ENCODE peak calls at places on chromosomes 13 and 19, in six cellular contexts. One of them, this sample, is unnamed.

GRCh38 chr19:30674656-30675055 is 302.5 kb downstream of the ZNF536 start:
- DNase-seq in DMS 273 treated with DMSO at 0.1 percent for 48 hours: no peak
- DNase-seq in nucleus accumbens: no peak
- DNase-seq in adrenal gland: no peak
- DNase-seq in MCF 10A: no peak
- DNase-seq in cardiac fibroblast: no peak
- DNase-seq in this sample: no peak

GRCh38 chr19:372306-372890 is 27.8 kb upstream of the MIER2 start:
- DNase-seq in DMS 273 treated with DMSO at 0.1 percent for 48 hours: peak
- DNase-seq in nucleus accumbens: no peak
- DNase-seq in adrenal gland: peak
- DNase-seq in MCF 10A: no peak
- DNase-seq in cardiac fibroblast: peak
- DNase-seq in this sample: no peak

GRCh38 chr13:99316657-99317244 is 9.6 kb upstream of the GPR183 start:
- DNase-seq in DMS 273 treated with DMSO at 0.1 percent for 48 hours: no peak
- DNase-seq in nucleus accumbens: no peak
- DNase-seq in adrenal gland: no peak
- DNase-seq in MCF 10A: peak
- DNase-seq in cardiac fibroblast: no peak
- DNase-seq in this sample: no peak

GRCh38 chr19:18785179-18786124 is 5.7 kb downstream of the COMP start:
- DNase-seq in DMS 273 treated with DMSO at 0.1 percent for 48 hours: no peak
- DNase-seq in nucleus accumbens: peak
- DNase-seq in adrenal gland: peak
- DNase-seq in MCF 10A: peak
- DNase-seq in cardiac fibroblast: peak
- DNase-seq in this sample: no peak

GRCh38 chr13:40130871-40131636 is 475.6 kb downstream of the COG6 start:
- DNase-seq in DMS 273 treated with DMSO at 0.1 percent for 48 hours: no peak
- DNase-seq in nucleus accumbens: no peak
- DNase-seq in adrenal gland: peak
- DNase-seq in MCF 10A: peak
- DNase-seq in cardiac fibroblast: peak
- DNase-seq in this sample: no peak

GRCh38 chr19:46618670-46619231 is 6.1 kb downstream of the PTGIR start:
- DNase-seq in DMS 273 treated with DMSO at 0.1 percent for 48 hours: peak
- DNase-seq in nucleus accumbens: no peak
- DNase-seq in adrenal gland: no peak
- DNase-seq in MCF 10A: no peak
- DNase-seq in cardiac fibroblast: peak
- DNase-seq in this sample: no peak

GRCh38 chr19:50858896-50859295 is 4.2 kb downstream of the KLK3 start:
- DNase-seq in DMS 273 treated with DMSO at 0.1 percent for 48 hours: no peak
- DNase-seq in nucleus accumbens: no peak
- DNase-seq in adrenal gland: no peak
- DNase-seq in MCF 10A: no peak
- DNase-seq in cardiac fibroblast: no peak
- DNase-seq in this sample: no peak

GRCh38 chr13:112842931-112843391 is 126.1 kb upstream of the MCF2L start:
- DNase-seq in DMS 273 treated with DMSO at 0.1 percent for 48 hours: no peak
- DNase-seq in nucleus accumbens: no peak
- DNase-seq in adrenal gland: no peak
- DNase-seq in MCF 10A: no peak
- DNase-seq in cardiac fibroblast: no peak
- DNase-seq in this sample: no peak

GRCh38 chr19:3403489-3404323 is 37.3 kb downstream of the NFIC start:
- DNase-seq in DMS 273 treated with DMSO at 0.1 percent for 48 hours: no peak
- DNase-seq in nucleus accumbens: peak
- DNase-seq in adrenal gland: peak
- DNase-seq in MCF 10A: peak
- DNase-seq in cardiac fibroblast: peak
- DNase-seq in this sample: peak

GRCh38 chr19:13731147-13731964 is 33.0 kb upstream of the MRI1 start:
- DNase-seq in DMS 273 treated with DMSO at 0.1 percent for 48 hours: peak
- DNase-seq in nucleus accumbens: peak
- DNase-seq in adrenal gland: peak
- DNase-seq in MCF 10A: peak
- DNase-seq in cardiac fibroblast: peak
- DNase-seq in this sample: peak

GRCh38 chr13:20903164-20903475 is 574 bp upstream of the XPO4 start:
- DNase-seq in DMS 273 treated with DMSO at 0.1 percent for 48 hours: no peak
- DNase-seq in nucleus accumbens: no peak
- DNase-seq in adrenal gland: no peak
- DNase-seq in MCF 10A: no peak
- DNase-seq in cardiac fibroblast: no peak
- DNase-seq in this sample: no peak

GRCh38 chr19:39406656-39407393 is at the start of gene ZFP36:
- DNase-seq in DMS 273 treated with DMSO at 0.1 percent for 48 hours: peak
- DNase-seq in nucleus accumbens: peak
- DNase-seq in adrenal gland: peak
- DNase-seq in MCF 10A: peak
- DNase-seq in cardiac fibroblast: peak
- DNase-seq in this sample: peak

GRCh38 chr13:51620165-51620983 is 36.1 kb downstream of the WDFY2 start:
- DNase-seq in DMS 273 treated with DMSO at 0.1 percent for 48 hours: no peak
- DNase-seq in nucleus accumbens: no peak
- DNase-seq in adrenal gland: no peak
- DNase-seq in MCF 10A: no peak
- DNase-seq in cardiac fibroblast: peak
- DNase-seq in this sample: no peak

GRCh38 chr19:48480476-48481190 is 11.5 kb downstream of the CYTH2 start:
- DNase-seq in DMS 273 treated with DMSO at 0.1 percent for 48 hours: no peak
- DNase-seq in nucleus accumbens: peak
- DNase-seq in adrenal gland: no peak
- DNase-seq in MCF 10A: no peak
- DNase-seq in cardiac fibroblast: peak
- DNase-seq in this sample: no peak

GRCh38 chr13:20882206-20882605 is 20.3 kb downstream of the XPO4 start:
- DNase-seq in DMS 273 treated with DMSO at 0.1 percent for 48 hours: peak
- DNase-seq in nucleus accumbens: no peak
- DNase-seq in adrenal gland: no peak
- DNase-seq in MCF 10A: no peak
- DNase-seq in cardiac fibroblast: peak
- DNase-seq in this sample: no peak

GRCh38 chr19:16076154-16076957 is at the start of gene TPM4:
- DNase-seq in DMS 273 treated with DMSO at 0.1 percent for 48 hours: peak
- DNase-seq in nucleus accumbens: peak
- DNase-seq in adrenal gland: peak
- DNase-seq in MCF 10A: peak
- DNase-seq in cardiac fibroblast: peak
- DNase-seq in this sample: peak

GRCh38 chr19:4914736-4915501 is 5.6 kb downstream of the UHRF1 start:
- DNase-seq in DMS 273 treated with DMSO at 0.1 percent for 48 hours: no peak
- DNase-seq in nucleus accumbens: no peak
- DNase-seq in adrenal gland: no peak
- DNase-seq in MCF 10A: peak
- DNase-seq in cardiac fibroblast: peak
- DNase-seq in this sample: no peak

GRCh38 chr19:3614858-3615505 is 8.3 kb upstream of the TBXA2R start:
- DNase-seq in DMS 273 treated with DMSO at 0.1 percent for 48 hours: no peak
- DNase-seq in nucleus accumbens: no peak
- DNase-seq in adrenal gland: no peak
- DNase-seq in MCF 10A: no peak
- DNase-seq in cardiac fibroblast: no peak
- DNase-seq in this sample: no peak

GRCh38 chr13:33069365-33069764 is 53.1 kb downstream of the KL start:
- DNase-seq in DMS 273 treated with DMSO at 0.1 percent for 48 hours: no peak
- DNase-seq in nucleus accumbens: no peak
- DNase-seq in adrenal gland: no peak
- DNase-seq in MCF 10A: peak
- DNase-seq in cardiac fibroblast: no peak
- DNase-seq in this sample: no peak

GRCh38 chr19:13006431-13007281 is 11.4 kb downstream of the NFIX start:
- DNase-seq in DMS 273 treated with DMSO at 0.1 percent for 48 hours: peak
- DNase-seq in nucleus accumbens: peak
- DNase-seq in adrenal gland: no peak
- DNase-seq in MCF 10A: no peak
- DNase-seq in cardiac fibroblast: no peak
- DNase-seq in this sample: no peak

GRCh38 chr19:27746691-27747380 is 1466.1 kb downstream of the UQCRFS1 start:
- DNase-seq in DMS 273 treated with DMSO at 0.1 percent for 48 hours: no peak
- DNase-seq in nucleus accumbens: no peak
- DNase-seq in adrenal gland: peak
- DNase-seq in MCF 10A: no peak
- DNase-seq in cardiac fibroblast: peak
- DNase-seq in this sample: no peak

GRCh38 chr19:12967907-12968306 is 1.5 kb upstream of the DAND5 start:
- DNase-seq in DMS 273 treated with DMSO at 0.1 percent for 48 hours: no peak
- DNase-seq in nucleus accumbens: no peak
- DNase-seq in adrenal gland: no peak
- DNase-seq in MCF 10A: no peak
- DNase-seq in cardiac fibroblast: no peak
- DNase-seq in this sample: no peak

GRCh38 chr19:2603320-2603719 is 99.2 kb downstream of the GNG7 start:
- DNase-seq in DMS 273 treated with DMSO at 0.1 percent for 48 hours: no peak
- DNase-seq in nucleus accumbens: no peak
- DNase-seq in adrenal gland: no peak
- DNase-seq in MCF 10A: no peak
- DNase-seq in cardiac fibroblast: peak
- DNase-seq in this sample: no peak